ENCODE peak calls at places on chromosomes 7 and 10, in five cellular contexts. One of them, this sample, is unnamed. For H3K36me3, the result is how much of the 10 kb centered on the place peaks cover.

GRCh38 chr10:132135398-132135872 is 51.3 kb upstream of the DPYSL4 start:
- DNase-seq in OCI-LY7: no peak
- DNase-seq in hepatocyte: no peak
- DNase-seq in psoas muscle: peak
- DNase-seq in WERI-Rb-1: no peak
- DNase-seq in this sample: no peak

GRCh38 chr7:134789967-134790685 is 10.7 kb downstream of the CALD1 start:
- DNase-seq in WERI-Rb-1: no peak
- DNase-seq in psoas muscle: no peak
- DNase-seq in OCI-LY7: no peak
- DNase-seq in hepatocyte: peak
- DNase-seq in this sample: no peak

GRCh38 chr10:60175418-60175817 is 214.3 kb downstream of the ANK3 start:
- DNase-seq in psoas muscle: no peak
- DNase-seq in OCI-LY7: no peak
- DNase-seq in WERI-Rb-1: no peak
- DNase-seq in hepatocyte: peak
- DNase-seq in this sample: no peak

GRCh38 chr7:56046728-56047445 is 4.4 kb downstream of the PSPH start:
- DNase-seq in hepatocyte: peak
- DNase-seq in WERI-Rb-1: no peak
- DNase-seq in OCI-LY7: no peak
- DNase-seq in psoas muscle: no peak
- DNase-seq in this sample: peak

GRCh38 chr10:82150123-82150900 is 275.3 kb downstream of the NRG3 start:
- DNase-seq in hepatocyte: peak
- DNase-seq in WERI-Rb-1: peak
- DNase-seq in psoas muscle: no peak
- DNase-seq in OCI-LY7: peak
- DNase-seq in this sample: no peak

GRCh38 chr7:90605055-90605454 is 8.9 kb downstream of the CDK14 start:
- DNase-seq in psoas muscle: no peak
- DNase-seq in OCI-LY7: no peak
- DNase-seq in WERI-Rb-1: peak
- DNase-seq in hepatocyte: no peak
- DNase-seq in this sample: no peak

GRCh38 chr10:29555091-29555745 is 79.6 kb downstream of the SVIL start:
- DNase-seq in OCI-LY7: no peak
- DNase-seq in WERI-Rb-1: no peak
- DNase-seq in psoas muscle: no peak
- DNase-seq in hepatocyte: no peak
- DNase-seq in this sample: no peak

GRCh38 chr10:117757121-117757795 is 214.7 kb downstream of the EMX2 start:
- DNase-seq in OCI-LY7: no peak
- DNase-seq in psoas muscle: no peak
- DNase-seq in hepatocyte: no peak
- DNase-seq in WERI-Rb-1: no peak
- DNase-seq in this sample: no peak

GRCh38 chr7:114048386-114049235 is 129.8 kb upstream of the PPP1R3A start:
- DNase-seq in OCI-LY7: peak
- DNase-seq in hepatocyte: peak
- DNase-seq in psoas muscle: no peak
- DNase-seq in WERI-Rb-1: no peak
- DNase-seq in this sample: no peak

GRCh38 chr7:43583424-43584199 is 704 bp downstream of the STK17A start:
- DNase-seq in psoas muscle: peak
- DNase-seq in hepatocyte: peak
- DNase-seq in OCI-LY7: peak
- DNase-seq in WERI-Rb-1: peak
- DNase-seq in this sample: no peak

GRCh38 chr7:68476966-68477365 is 1121.3 kb upstream of the AUTS2 start:
- DNase-seq in psoas muscle: no peak
- DNase-seq in OCI-LY7: no peak
- DNase-seq in WERI-Rb-1: no peak
- DNase-seq in hepatocyte: no peak
- DNase-seq in this sample: no peak

GRCh38 chr10:24951201-24952145 is 933 bp downstream of the PRTFDC1 start:
- DNase-seq in psoas muscle: no peak
- DNase-seq in OCI-LY7: no peak
- DNase-seq in hepatocyte: peak
- DNase-seq in WERI-Rb-1: peak
- DNase-seq in this sample: no peak

GRCh38 chr7:3482147-3482921 is 181.3 kb downstream of the SDK1 start:
- DNase-seq in WERI-Rb-1: peak
- DNase-seq in OCI-LY7: peak
- DNase-seq in hepatocyte: peak
- DNase-seq in psoas muscle: no peak
- DNase-seq in this sample: no peak

GRCh38 chr10:84296071-84296981 is 32.1 kb upstream of the CCSER2 start:
- DNase-seq in hepatocyte: no peak
- DNase-seq in psoas muscle: no peak
- DNase-seq in WERI-Rb-1: no peak
- DNase-seq in OCI-LY7: no peak
- DNase-seq in this sample: no peak

GRCh38 chr10:130652544-130652943 is 516.4 kb downstream of the GLRX3 start:
- DNase-seq in WERI-Rb-1: no peak
- DNase-seq in OCI-LY7: no peak
- DNase-seq in psoas muscle: no peak
- DNase-seq in hepatocyte: no peak
- DNase-seq in this sample: no peak

GRCh38 chr7:95843286-95843685 is 70.9 kb downstream of the DYNC1I1 start:
- DNase-seq in hepatocyte: no peak
- DNase-seq in psoas muscle: no peak
- DNase-seq in OCI-LY7: no peak
- DNase-seq in WERI-Rb-1: no peak
- DNase-seq in this sample: no peak

GRCh38 chr10:99658622-99659030 is 683 bp upstream of the ENTPD7 start:
- DNase-seq in psoas muscle: peak
- DNase-seq in WERI-Rb-1: peak
- DNase-seq in OCI-LY7: no peak
- DNase-seq in hepatocyte: peak
- DNase-seq in this sample: no peak

GRCh38 chr7:94380264-94380663 is 14.4 kb upstream of the COL1A2 start:
- DNase-seq in WERI-Rb-1: no peak
- DNase-seq in OCI-LY7: no peak
- DNase-seq in hepatocyte: no peak
- DNase-seq in psoas muscle: no peak
- DNase-seq in this sample: no peak

DNA sequence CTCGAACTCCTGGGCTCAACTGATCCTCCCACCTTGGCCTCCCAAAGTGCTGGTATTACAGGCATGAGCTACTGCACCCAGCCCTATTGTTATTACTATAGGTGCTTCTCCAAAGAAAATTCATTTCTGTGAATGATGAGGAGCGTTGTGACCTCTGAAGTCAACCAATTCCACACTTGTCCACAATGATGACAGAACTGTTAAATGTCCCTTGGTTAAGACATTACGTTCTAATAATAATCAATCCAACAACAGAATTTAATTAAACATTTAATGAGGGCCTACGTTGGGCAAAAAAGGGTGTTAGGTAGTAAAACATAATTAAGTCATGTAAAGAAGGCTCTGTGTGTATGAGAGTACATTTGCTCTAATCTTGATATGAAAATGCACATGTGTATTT is 18.2 kb downstream of the POLR3A start:
- DNase-seq in hepatocyte: no peak
- DNase-seq in WERI-Rb-1: no peak
- DNase-seq in OCI-LY7: no peak
- DNase-seq in psoas muscle: no peak
- DNase-seq in this sample: no peak
- H3K36me3 ChIP-seq in hepatocyte: under half
- H3K36me3 ChIP-seq in WERI-Rb-1: half or more
- H3K36me3 ChIP-seq in OCI-LY7: half or more
- H3K36me3 ChIP-seq in psoas muscle: half or more
- H3K36me3 ChIP-seq in this sample: under half

GRCh38 chr10:95474228-95475002 is 86.8 kb downstream of the SORBS1 start:
- DNase-seq in OCI-LY7: no peak
- DNase-seq in WERI-Rb-1: no peak
- DNase-seq in hepatocyte: peak
- DNase-seq in psoas muscle: no peak
- DNase-seq in this sample: no peak
- TF ChIP-seq CTCF in OCI-LY7: no peak
- TF ChIP-seq CTCF in WERI-Rb-1: no peak
- TF ChIP-seq CTCF in hepatocyte: no peak
- TF ChIP-seq CTCF in psoas muscle: peak
- TF ChIP-seq CTCF in this sample: no peak

DNA sequence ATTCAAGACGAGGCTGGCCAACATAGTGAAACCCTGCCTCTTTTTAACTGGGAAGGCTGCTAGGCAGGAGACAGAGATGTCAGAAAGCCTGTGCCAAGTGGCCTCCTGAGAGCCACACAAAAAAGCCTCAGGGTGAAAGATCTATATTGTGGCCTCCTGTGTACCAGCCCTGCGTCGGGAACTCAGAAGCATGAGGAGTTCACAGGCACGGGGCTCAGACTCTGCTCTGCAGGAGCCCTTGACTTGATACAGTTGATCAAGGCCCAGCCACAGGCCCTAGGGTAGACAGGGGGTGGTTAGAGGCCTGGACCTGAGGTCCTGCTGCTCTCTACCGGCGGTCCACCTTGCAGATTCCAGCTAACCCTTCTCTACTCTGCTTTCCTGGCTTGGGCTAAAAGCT is 30.2 kb downstream of the FAM241B start:
- DNase-seq in hepatocyte: no peak
- DNase-seq in OCI-LY7: no peak
- DNase-seq in WERI-Rb-1: no peak
- DNase-seq in psoas muscle: peak
- DNase-seq in this sample: no peak
- H3K4me3 ChIP-seq in hepatocyte: no peak
- H3K4me3 ChIP-seq in OCI-LY7: no peak
- H3K4me3 ChIP-seq in WERI-Rb-1: no peak
- H3K4me3 ChIP-seq in psoas muscle: no peak
- H3K4me3 ChIP-seq in this sample: no peak

DNA sequence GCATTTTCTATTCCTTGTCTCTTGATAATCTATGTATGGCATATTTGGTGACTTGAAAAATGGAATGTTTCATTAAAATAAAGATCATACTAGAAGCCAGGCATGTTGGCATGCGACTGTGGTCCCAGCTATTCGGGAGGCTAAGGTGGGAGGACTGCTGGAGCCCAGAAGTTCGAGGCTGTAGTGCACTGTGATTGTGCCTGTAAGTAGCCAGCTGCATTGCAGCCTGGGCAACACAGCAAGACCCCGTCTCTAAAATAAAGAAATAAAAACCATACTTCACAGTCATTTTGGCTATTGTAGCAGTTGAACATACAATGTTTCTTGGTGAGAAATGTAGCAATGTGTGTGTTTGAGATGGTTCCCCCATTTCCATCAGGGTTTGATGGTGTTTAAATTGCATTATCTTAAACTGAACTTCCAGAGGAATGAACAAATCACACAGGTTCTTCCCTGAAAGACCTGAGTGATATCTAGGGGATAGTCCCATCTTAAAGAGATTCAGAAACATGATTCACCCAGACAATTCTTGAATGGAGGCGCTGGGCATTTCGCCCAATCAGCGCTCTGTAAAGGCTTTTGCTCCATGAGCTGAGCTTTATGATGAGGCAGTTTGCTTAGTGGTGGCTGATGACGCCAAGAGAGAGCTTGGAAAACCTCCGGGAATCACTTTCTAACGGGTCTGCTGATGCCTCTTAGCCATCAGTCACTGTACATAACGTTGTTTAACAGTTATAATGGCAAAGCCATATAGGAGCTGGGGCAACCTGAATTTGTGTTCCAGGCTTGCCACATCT is 19.4 kb upstream of the BTBD16 start:
- DNase-seq in OCI-LY7: no peak
- DNase-seq in psoas muscle: no peak
- DNase-seq in WERI-Rb-1: no peak
- DNase-seq in hepatocyte: no peak
- DNase-seq in this sample: no peak
- H3K36me3 ChIP-seq in OCI-LY7: under half
- H3K36me3 ChIP-seq in psoas muscle: half or more
- H3K36me3 ChIP-seq in WERI-Rb-1: under half
- H3K36me3 ChIP-seq in hepatocyte: under half
- H3K36me3 ChIP-seq in this sample: under half

DNA sequence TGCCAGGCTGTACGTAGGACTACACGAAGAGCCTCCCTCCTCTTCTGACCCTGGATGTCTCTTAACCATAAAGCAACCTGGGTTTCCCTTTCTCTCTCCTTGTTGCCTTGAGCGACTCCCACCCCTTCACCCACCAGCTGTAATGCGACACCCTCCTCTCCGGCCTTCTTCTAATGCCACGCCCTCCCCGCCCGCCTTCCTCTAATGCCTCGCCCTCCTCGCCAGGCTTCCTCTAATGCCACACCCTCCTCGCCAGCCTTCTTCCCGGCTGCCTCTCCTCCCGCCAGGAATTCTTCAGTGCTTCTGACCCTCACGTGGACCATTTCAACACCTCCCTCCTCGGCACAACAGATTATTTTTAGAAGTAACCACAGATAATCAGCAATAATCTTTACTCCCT is 348.5 kb upstream of the SHH start:
- DNase-seq in OCI-LY7: no peak
- DNase-seq in hepatocyte: peak
- DNase-seq in psoas muscle: no peak
- DNase-seq in WERI-Rb-1: no peak
- DNase-seq in this sample: no peak
- TF ChIP-seq CTCF in OCI-LY7: no peak
- TF ChIP-seq CTCF in hepatocyte: no peak
- TF ChIP-seq CTCF in psoas muscle: no peak
- TF ChIP-seq CTCF in WERI-Rb-1: no peak
- TF ChIP-seq CTCF in this sample: no peak

GRCh38 chr7:27180431-27181175 is 4.4 kb downstream of the HOXA11 start:
- DNase-seq in OCI-LY7: no peak
- DNase-seq in WERI-Rb-1: peak
- DNase-seq in hepatocyte: no peak
- DNase-seq in psoas muscle: peak
- DNase-seq in this sample: no peak
- H3K4me3 ChIP-seq in OCI-LY7: no peak
- H3K4me3 ChIP-seq in WERI-Rb-1: no peak
- H3K4me3 ChIP-seq in hepatocyte: no peak
- H3K4me3 ChIP-seq in psoas muscle: no peak
- H3K4me3 ChIP-seq in this sample: peak

GRCh38 chr7:158947627-158948026 is 91.3 kb downstream of the DYNC2I1 start:
- DNase-seq in psoas muscle: no peak
- DNase-seq in OCI-LY7: no peak
- DNase-seq in hepatocyte: no peak
- DNase-seq in WERI-Rb-1: no peak
- DNase-seq in this sample: no peak
- H3K36me3 ChIP-seq in psoas muscle: half or more
- H3K36me3 ChIP-seq in OCI-LY7: under half
- H3K36me3 ChIP-seq in hepatocyte: under half
- H3K36me3 ChIP-seq in WERI-Rb-1: under half
- H3K36me3 ChIP-seq in this sample: under half

GRCh38 chr10:88880287-88881094 is 446 bp downstream of the STAMBPL1 start:
- DNase-seq in WERI-Rb-1: peak
- DNase-seq in OCI-LY7: peak
- DNase-seq in hepatocyte: peak
- DNase-seq in psoas muscle: peak
- DNase-seq in this sample: peak
- TF ChIP-seq CTCF in WERI-Rb-1: no peak
- TF ChIP-seq CTCF in OCI-LY7: peak
- TF ChIP-seq CTCF in hepatocyte: peak
- TF ChIP-seq CTCF in psoas muscle: peak
- TF ChIP-seq CTCF in this sample: peak

This sample was measured in kidney epithelial cell.